ENCODE peak calls at places on chromosomes 3 and 15, in eight cellular contexts. One of them, this sample, is unnamed.

GRCh38 chr3:166123576-166123975 is 286.4 kb upstream of the BCHE start:
- DNase-seq in hepatocyte: no peak
- DNase-seq in PC-3: peak; percentile 64
- DNase-seq in SK-N-SH: no peak
- DNase-seq in HCT116: no peak
- DNase-seq in GM23338: peak; percentile 11
- DNase-seq in MM.1S: no peak
- DNase-seq in neural progenitor cell: no peak
- DNase-seq in this sample: no peak

GRCh38 chr15:51576911-51577500 is 45.6 kb downstream of the DMXL2 start:
- DNase-seq in hepatocyte: peak; percentile 13
- DNase-seq in PC-3: peak; percentile 54
- DNase-seq in SK-N-SH: no peak
- DNase-seq in HCT116: no peak
- DNase-seq in GM23338: no peak
- DNase-seq in MM.1S: no peak
- DNase-seq in neural progenitor cell: no peak
- DNase-seq in this sample: no peak

GRCh38 chr3:42190701-42191442 is 75.1 kb downstream of the CCK start:
- DNase-seq in hepatocyte: peak; percentile 84
- DNase-seq in PC-3: peak; percentile 90
- DNase-seq in SK-N-SH: peak; percentile 67
- DNase-seq in HCT116: peak; percentile 41
- DNase-seq in GM23338: peak; percentile 89
- DNase-seq in MM.1S: peak; percentile 70
- DNase-seq in neural progenitor cell: peak; percentile 76
- DNase-seq in this sample: peak; percentile 84

GRCh38 chr3:124288996-124289395 is 297.1 kb upstream of the ROPN1 start:
- DNase-seq in hepatocyte: no peak
- DNase-seq in PC-3: no peak
- DNase-seq in SK-N-SH: no peak
- DNase-seq in HCT116: no peak
- DNase-seq in GM23338: no peak
- DNase-seq in MM.1S: no peak
- DNase-seq in neural progenitor cell: no peak
- DNase-seq in this sample: no peak

GRCh38 chr3:31423522-31423921 is 109.2 kb upstream of the STT3B start:
- DNase-seq in hepatocyte: peak; percentile 55
- DNase-seq in PC-3: no peak
- DNase-seq in SK-N-SH: peak; percentile 35
- DNase-seq in HCT116: no peak
- DNase-seq in GM23338: no peak
- DNase-seq in MM.1S: peak; percentile 61
- DNase-seq in neural progenitor cell: no peak
- DNase-seq in this sample: no peak

GRCh38 chr3:143753456-143753855 is 94.8 kb downstream of the SLC9A9 start:
- DNase-seq in hepatocyte: no peak
- DNase-seq in PC-3: no peak
- DNase-seq in SK-N-SH: no peak
- DNase-seq in HCT116: no peak
- DNase-seq in GM23338: no peak
- DNase-seq in MM.1S: no peak
- DNase-seq in neural progenitor cell: no peak
- DNase-seq in this sample: no peak

GRCh38 chr3:159765025-159765859 is 223.4 kb upstream of the IL12A start:
- DNase-seq in hepatocyte: peak; percentile 85
- DNase-seq in PC-3: peak; percentile 99
- DNase-seq in SK-N-SH: peak; percentile 74
- DNase-seq in HCT116: peak; percentile 85
- DNase-seq in GM23338: peak; percentile 66
- DNase-seq in MM.1S: no peak
- DNase-seq in neural progenitor cell: peak; percentile 76
- DNase-seq in this sample: no peak

GRCh38 chr3:144270100-144270499 is 298.5 kb downstream of the DIPK2A start:
- DNase-seq in hepatocyte: no peak
- DNase-seq in PC-3: no peak
- DNase-seq in SK-N-SH: no peak
- DNase-seq in HCT116: no peak
- DNase-seq in GM23338: no peak
- DNase-seq in MM.1S: no peak
- DNase-seq in neural progenitor cell: no peak
- DNase-seq in this sample: no peak

GRCh38 chr3:172142074-172143059 is 103.0 kb downstream of the FNDC3B start:
- DNase-seq in hepatocyte: peak; percentile 50
- DNase-seq in PC-3: peak; percentile 85
- DNase-seq in SK-N-SH: no peak
- DNase-seq in HCT116: no peak
- DNase-seq in GM23338: no peak
- DNase-seq in MM.1S: peak; percentile 41
- DNase-seq in neural progenitor cell: peak; percentile 64
- DNase-seq in this sample: peak; percentile 70

GRCh38 chr3:16052964-16053363 is 121.5 kb upstream of the GALNT15 start:
- DNase-seq in hepatocyte: no peak
- DNase-seq in PC-3: no peak
- DNase-seq in SK-N-SH: no peak
- DNase-seq in HCT116: no peak
- DNase-seq in GM23338: no peak
- DNase-seq in MM.1S: no peak
- DNase-seq in neural progenitor cell: no peak
- DNase-seq in this sample: no peak

GRCh38 chr3:168165390-168166269 is 69.9 kb upstream of the GOLIM4 start:
- DNase-seq in hepatocyte: peak; percentile 85
- DNase-seq in PC-3: peak; percentile 85
- DNase-seq in SK-N-SH: peak; percentile 64
- DNase-seq in HCT116: peak; percentile 65
- DNase-seq in GM23338: peak; percentile 79
- DNase-seq in MM.1S: peak; percentile 67
- DNase-seq in neural progenitor cell: peak; percentile 76
- DNase-seq in this sample: peak; percentile 84

GRCh38 chr3:107441617-107442016 is 64.4 kb downstream of the CCDC54 start:
- DNase-seq in hepatocyte: no peak
- DNase-seq in PC-3: peak; percentile 13
- DNase-seq in SK-N-SH: no peak
- DNase-seq in HCT116: no peak
- DNase-seq in GM23338: peak; percentile 56
- DNase-seq in MM.1S: no peak
- DNase-seq in neural progenitor cell: no peak
- DNase-seq in this sample: no peak

GRCh38 chr15:93040288-93041158 is 48.5 kb downstream of the RGMA start:
- DNase-seq in hepatocyte: no peak
- DNase-seq in PC-3: no peak
- DNase-seq in SK-N-SH: peak; percentile 4
- DNase-seq in HCT116: no peak
- DNase-seq in GM23338: no peak
- DNase-seq in MM.1S: no peak
- DNase-seq in neural progenitor cell: no peak
- DNase-seq in this sample: no peak

GRCh38 chr15:95459288-95459687 is 871.2 kb upstream of the NR2F2 start:
- DNase-seq in hepatocyte: no peak
- DNase-seq in PC-3: peak; percentile 72
- DNase-seq in SK-N-SH: no peak
- DNase-seq in HCT116: no peak
- DNase-seq in GM23338: no peak
- DNase-seq in MM.1S: no peak
- DNase-seq in neural progenitor cell: no peak
- DNase-seq in this sample: no peak

GRCh38 chr3:169746924-169747323 is 17.9 kb downstream of the TERC start:
- DNase-seq in hepatocyte: no peak
- DNase-seq in PC-3: no peak
- DNase-seq in SK-N-SH: no peak
- DNase-seq in HCT116: no peak
- DNase-seq in GM23338: no peak
- DNase-seq in MM.1S: no peak
- DNase-seq in neural progenitor cell: no peak
- DNase-seq in this sample: no peak

GRCh38 chr15:72599855-72600464 is 54.5 kb upstream of the GOLGA6B start:
- DNase-seq in hepatocyte: peak; percentile 63
- DNase-seq in PC-3: peak; percentile 67
- DNase-seq in SK-N-SH: peak; percentile 55
- DNase-seq in HCT116: peak; percentile 47
- DNase-seq in GM23338: peak; percentile 67
- DNase-seq in MM.1S: peak; percentile 59
- DNase-seq in neural progenitor cell: peak; percentile 67
- DNase-seq in this sample: peak; percentile 54

GRCh38 chr3:49723301-49723630 is 485 bp downstream of the GMPPB start:
- DNase-seq in hepatocyte: peak; percentile 83
- DNase-seq in PC-3: peak; percentile 53
- DNase-seq in SK-N-SH: peak; percentile 62
- DNase-seq in HCT116: peak; percentile 16
- DNase-seq in GM23338: peak; percentile 69
- DNase-seq in MM.1S: peak; percentile 73
- DNase-seq in neural progenitor cell: peak; percentile 58
- DNase-seq in this sample: peak; percentile 77

GRCh38 chr3:159322322-159322939 is 520.6 kb downstream of the MFSD1 start:
- DNase-seq in hepatocyte: peak; percentile 8
- DNase-seq in PC-3: peak; percentile 48
- DNase-seq in SK-N-SH: peak; percentile 10
- DNase-seq in HCT116: peak; percentile 41
- DNase-seq in GM23338: peak; percentile 76
- DNase-seq in MM.1S: peak; percentile 56
- DNase-seq in neural progenitor cell: peak; percentile 73
- DNase-seq in this sample: peak; percentile 11

GRCh38 chr3:187740446-187741399 is 4.5 kb downstream of the BCL6 start:
- DNase-seq in hepatocyte: peak; percentile 84
- DNase-seq in PC-3: peak; percentile 59
- DNase-seq in SK-N-SH: peak; percentile 85
- DNase-seq in HCT116: no peak
- DNase-seq in GM23338: peak; percentile 75
- DNase-seq in MM.1S: peak; percentile 52
- DNase-seq in neural progenitor cell: peak; percentile 78
- DNase-seq in this sample: peak; percentile 76

GRCh38 chr3:187742351-187743171 is 2.7 kb downstream of the BCL6 start:
- DNase-seq in hepatocyte: no peak
- DNase-seq in PC-3: peak; percentile 70
- DNase-seq in SK-N-SH: no peak
- DNase-seq in HCT116: no peak
- DNase-seq in GM23338: no peak
- DNase-seq in MM.1S: no peak
- DNase-seq in neural progenitor cell: no peak
- DNase-seq in this sample: peak; percentile 63

GRCh38 chr3:187739561-187740445 is 5.5 kb downstream of the BCL6 start:
- DNase-seq in hepatocyte: peak; percentile 92
- DNase-seq in PC-3: peak; percentile 87
- DNase-seq in SK-N-SH: peak; percentile 86
- DNase-seq in HCT116: peak; percentile 60
- DNase-seq in GM23338: peak; percentile 83
- DNase-seq in MM.1S: peak; percentile 87
- DNase-seq in neural progenitor cell: peak; percentile 89
- DNase-seq in this sample: peak; percentile 87

GRCh38 chr3:187743195-187744141 is 1.8 kb downstream of the BCL6 start:
- DNase-seq in hepatocyte: peak; percentile 73
- DNase-seq in PC-3: peak; percentile 30
- DNase-seq in SK-N-SH: no peak
- DNase-seq in HCT116: no peak
- DNase-seq in GM23338: peak; percentile 48
- DNase-seq in MM.1S: no peak
- DNase-seq in neural progenitor cell: peak; percentile 58
- DNase-seq in this sample: peak; percentile 60

GRCh38 chr3:187741403-187742350 is 3.6 kb downstream of the BCL6 start:
- DNase-seq in hepatocyte: peak; percentile 86
- DNase-seq in PC-3: peak; percentile 88
- DNase-seq in SK-N-SH: peak; percentile 40
- DNase-seq in HCT116: peak; percentile 65
- DNase-seq in GM23338: peak; percentile 81
- DNase-seq in MM.1S: peak; percentile 78
- DNase-seq in neural progenitor cell: peak; percentile 80
- DNase-seq in this sample: peak; percentile 92
- TF ChIP-seq EZH2phosphoT487 in hepatocyte: no peak
- TF ChIP-seq EZH2phosphoT487 in PC-3: no peak
- TF ChIP-seq EZH2phosphoT487 in SK-N-SH: no peak
- TF ChIP-seq EZH2phosphoT487 in HCT116: no peak
- TF ChIP-seq EZH2phosphoT487 in GM23338: no peak
- TF ChIP-seq EZH2phosphoT487 in MM.1S: no peak
- TF ChIP-seq EZH2phosphoT487 in neural progenitor cell: peak; percentile 36
- TF ChIP-seq EZH2phosphoT487 in this sample: no peak

DNA sequence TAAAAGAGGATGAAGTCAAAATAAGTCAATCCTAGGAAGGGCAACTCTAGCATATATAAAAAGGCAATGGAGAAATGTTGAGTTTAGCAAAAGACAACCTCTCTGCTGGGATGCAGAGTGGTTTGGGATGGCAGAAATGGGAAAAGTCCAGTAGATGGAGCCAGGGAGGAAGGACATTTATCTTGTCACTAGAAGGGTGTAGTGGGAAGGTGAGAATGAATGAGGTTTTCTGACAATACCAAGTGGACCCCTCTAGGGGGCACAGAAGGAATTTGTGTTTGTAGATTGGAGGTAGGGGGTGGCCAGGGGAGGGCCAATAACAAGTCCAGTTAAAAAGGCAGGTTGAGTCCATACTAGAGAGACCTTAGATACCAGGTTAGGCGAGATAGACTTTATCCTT is 80.0 kb downstream of the THSD4 start:
- DNase-seq in hepatocyte: no peak
- DNase-seq in PC-3: peak; percentile 36
- DNase-seq in SK-N-SH: no peak
- DNase-seq in HCT116: peak; percentile 13
- DNase-seq in GM23338: peak; percentile 70
- DNase-seq in MM.1S: no peak
- DNase-seq in neural progenitor cell: peak; percentile 37
- DNase-seq in this sample: no peak
- H3K4me3 ChIP-seq in hepatocyte: no peak overlapping the region
- H3K4me3 ChIP-seq in PC-3: no peak overlapping the region
- H3K4me3 ChIP-seq in SK-N-SH: no peak overlapping the region
- H3K4me3 ChIP-seq in HCT116: no peak overlapping the region
- H3K4me3 ChIP-seq in GM23338: no peak overlapping the region
- H3K4me3 ChIP-seq in MM.1S: no peak overlapping the region
- H3K4me3 ChIP-seq in neural progenitor cell: no peak overlapping the region
- H3K4me3 ChIP-seq in this sample: no peak overlapping the region

DNA sequence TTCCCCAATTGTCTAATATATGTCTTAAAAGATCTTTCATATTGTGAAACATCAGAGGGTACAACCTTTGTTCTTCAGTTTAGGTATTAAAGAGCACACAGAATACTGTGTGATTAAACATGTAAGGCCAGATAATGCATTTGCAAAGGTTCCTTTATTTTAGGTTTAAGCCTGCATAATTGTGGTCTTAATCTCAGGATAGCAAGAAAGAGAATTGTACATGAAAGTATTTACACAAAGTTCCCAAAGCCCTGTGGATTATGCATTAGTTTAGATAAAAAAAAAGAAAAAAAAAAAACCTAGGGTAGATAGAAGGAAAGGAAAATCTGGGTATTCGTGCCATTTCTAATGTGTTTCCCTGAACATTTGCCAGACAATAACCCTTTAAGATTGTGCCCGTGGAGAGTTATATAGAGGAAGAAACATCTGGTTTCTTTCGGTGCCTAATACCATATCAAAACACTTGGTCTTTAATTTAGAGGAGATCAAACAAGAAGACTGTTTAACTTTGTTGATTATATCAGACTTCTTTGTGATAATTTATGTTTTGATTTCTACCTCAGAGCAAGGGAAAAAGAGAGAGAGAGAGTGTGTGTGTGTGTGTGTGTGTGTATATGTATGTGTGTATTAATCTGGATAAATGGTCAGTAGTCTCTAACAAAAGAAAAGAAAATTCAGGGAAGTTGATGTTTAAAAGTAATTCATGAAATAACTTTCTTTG is 139.6 kb upstream of the CGNL1 start:
- DNase-seq in hepatocyte: no peak
- DNase-seq in PC-3: no peak
- DNase-seq in SK-N-SH: no peak
- DNase-seq in HCT116: no peak
- DNase-seq in GM23338: no peak
- DNase-seq in MM.1S: no peak
- DNase-seq in neural progenitor cell: peak; percentile 34
- DNase-seq in this sample: no peak
- TF ChIP-seq CTCF in hepatocyte: no peak
- TF ChIP-seq CTCF in PC-3: no peak
- TF ChIP-seq CTCF in SK-N-SH: no peak
- TF ChIP-seq CTCF in HCT116: no peak
- TF ChIP-seq CTCF in GM23338: no peak
- TF ChIP-seq CTCF in MM.1S: no peak
- TF ChIP-seq CTCF in neural progenitor cell: no peak
- TF ChIP-seq CTCF in this sample: no peak

GRCh38 chr3:95655363-95655986 is 1158.9 kb upstream of the EPHA6 start:
- DNase-seq in hepatocyte: no peak
- DNase-seq in PC-3: no peak
- DNase-seq in SK-N-SH: no peak
- DNase-seq in HCT116: no peak
- DNase-seq in GM23338: no peak
- DNase-seq in MM.1S: no peak
- DNase-seq in neural progenitor cell: no peak
- DNase-seq in this sample: no peak
- TF ChIP-seq EZH2phosphoT487 in hepatocyte: no peak
- TF ChIP-seq EZH2phosphoT487 in PC-3: no peak
- TF ChIP-seq EZH2phosphoT487 in SK-N-SH: no peak
- TF ChIP-seq EZH2phosphoT487 in HCT116: no peak
- TF ChIP-seq EZH2phosphoT487 in GM23338: no peak
- TF ChIP-seq EZH2phosphoT487 in MM.1S: no peak
- TF ChIP-seq EZH2phosphoT487 in neural progenitor cell: no peak
- TF ChIP-seq EZH2phosphoT487 in this sample: no peak